ENCODE peak calls at places on chromosomes 4 and X, in six cellular contexts. J is lower lobe of right lung, C is AG08396, R is AML-193, V is sciatic nerve, L is astrocyte of the spinal cord. M is an unnamed sample.

GRCh38 chr4:147733614-147734344 is 1.9 kb downstream of the ARHGAP10 start:
- DNase-seq in J (no peak), C (no peak), R (no peak), V (no peak), L (peak; percentile 31), M (no peak)

GRCh38 chr4:27048350-27049100 is 187.9 kb downstream of the STIM2 start:
- DNase-seq in J (no peak), C (peak; percentile 45), R (peak; percentile 52), V (no peak), L (peak; percentile 49), M (no peak)

GRCh38 chrX:41332988-41333743 is 796 bp upstream of the DDX3X start:
- DNase-seq in J (peak; percentile 91), C (peak; percentile 90), R (peak; percentile 79), V (peak; percentile 94), L (peak; percentile 93), M (peak; percentile 59)

GRCh38 chrX:52576946-52577345 is 60.1 kb upstream of the XAGE1B start:
- DNase-seq in J (no peak), C (no peak), R (no peak), V (no peak), L (no peak), M (no peak)

GRCh38 chrX:53714580-53715335 is 28.2 kb upstream of the HUWE1 start:
- DNase-seq in J (peak; percentile 53), C (no peak), R (peak; percentile 40), V (no peak), L (peak; percentile 56), M (no peak)

GRCh38 chr4:59597536-59598232 is 1602.4 kb upstream of the ADGRL3 start:
- DNase-seq in J (no peak), C (no peak), R (no peak), V (no peak), L (no peak), M (no peak)

GRCh38 chrX:11908371-11908770 is 150.3 kb downstream of the MSL3 start:
- DNase-seq in J (no peak), C (no peak), R (peak; percentile 16), V (no peak), L (peak; percentile 12), M (no peak)

GRCh38 chr4:90825849-90826248 is 698.7 kb downstream of the CCSER1 start:
- DNase-seq in J (no peak), C (no peak), R (no peak), V (no peak), L (no peak), M (no peak)

GRCh38 chrX:25156323-25156722 is 140.6 kb upstream of the ARX start:
- DNase-seq in J (no peak), C (no peak), R (no peak), V (no peak), L (peak; percentile 74), M (no peak)

GRCh38 chrX:140180585-140180984 is 215.3 kb upstream of the CXorf66 start:
- DNase-seq in J (no peak), C (no peak), R (no peak), V (no peak), L (peak; percentile 81), M (no peak)

M was measured in amniotic stem cell.